ENCODE peak calls at places on chromosomes 5 and 9, in six cellular contexts. One of them, this sample, is unnamed.
A peak's percentile ranks its signal among the peaks of the same experiment; 100 is the strongest.

GRCh38 chr9:7360513-7360912 is 439.1 kb downstream of the DMAC1 start:
- DNase-seq in WTC11: peak; percentile 66
- DNase-seq in T-cell: no peak
- DNase-seq in activated CD4-positive, CD25-positive, alpha-beta regulatory T cell treated with anti-CD3 and anti-CD28 coated beads, Interleukin-2, amount 50 U/mL, for 72 hours: no peak
- DNase-seq in uterus: no peak
- DNase-seq in foreskin fibroblast: no peak
- DNase-seq in this sample: no peak

GRCh38 chr5:1881273-1881586 is 1.5 kb downstream of the IRX4 start:
- DNase-seq in WTC11: peak; percentile 76
- DNase-seq in T-cell: no peak
- DNase-seq in activated CD4-positive, CD25-positive, alpha-beta regulatory T cell treated with anti-CD3 and anti-CD28 coated beads, Interleukin-2, amount 50 U/mL, for 72 hours: no peak
- DNase-seq in uterus: no peak
- DNase-seq in foreskin fibroblast: no peak
- DNase-seq in this sample: no peak

GRCh38 chr9:105921057-105921721 is 226.8 kb downstream of the TMEM38B start:
- DNase-seq in WTC11: no peak
- DNase-seq in T-cell: no peak
- DNase-seq in activated CD4-positive, CD25-positive, alpha-beta regulatory T cell treated with anti-CD3 and anti-CD28 coated beads, Interleukin-2, amount 50 U/mL, for 72 hours: no peak
- DNase-seq in uterus: no peak
- DNase-seq in foreskin fibroblast: no peak
- DNase-seq in this sample: no peak

GRCh38 chr5:132774406-132774805 is 2.6 kb downstream of the SEPTIN8 start:
- DNase-seq in WTC11: no peak
- DNase-seq in T-cell: no peak
- DNase-seq in activated CD4-positive, CD25-positive, alpha-beta regulatory T cell treated with anti-CD3 and anti-CD28 coated beads, Interleukin-2, amount 50 U/mL, for 72 hours: no peak
- DNase-seq in uterus: no peak
- DNase-seq in foreskin fibroblast: no peak
- DNase-seq in this sample: no peak

GRCh38 chr9:101247297-101247696 is 137.5 kb downstream of the BAAT start:
- DNase-seq in WTC11: no peak
- DNase-seq in T-cell: no peak
- DNase-seq in activated CD4-positive, CD25-positive, alpha-beta regulatory T cell treated with anti-CD3 and anti-CD28 coated beads, Interleukin-2, amount 50 U/mL, for 72 hours: no peak
- DNase-seq in uterus: no peak
- DNase-seq in foreskin fibroblast: no peak
- DNase-seq in this sample: no peak

GRCh38 chr9:98860871-98861293 is 53.4 kb downstream of the GALNT12 start:
- DNase-seq in WTC11: no peak
- DNase-seq in T-cell: no peak
- DNase-seq in activated CD4-positive, CD25-positive, alpha-beta regulatory T cell treated with anti-CD3 and anti-CD28 coated beads, Interleukin-2, amount 50 U/mL, for 72 hours: no peak
- DNase-seq in uterus: peak; percentile 71
- DNase-seq in foreskin fibroblast: peak; percentile 98
- DNase-seq in this sample: peak; percentile 95

GRCh38 chr5:163503106-163504090 is 2.0 kb upstream of the MAT2B start:
- DNase-seq in WTC11: peak; percentile 69
- DNase-seq in T-cell: peak; percentile 44
- DNase-seq in activated CD4-positive, CD25-positive, alpha-beta regulatory T cell treated with anti-CD3 and anti-CD28 coated beads, Interleukin-2, amount 50 U/mL, for 72 hours: no peak
- DNase-seq in uterus: peak; percentile 72
- DNase-seq in foreskin fibroblast: peak; percentile 96
- DNase-seq in this sample: peak; percentile 90

GRCh38 chr5:96279796-96280542 is 153.1 kb downstream of the PCSK1 start:
- DNase-seq in WTC11: no peak
- DNase-seq in T-cell: no peak
- DNase-seq in activated CD4-positive, CD25-positive, alpha-beta regulatory T cell treated with anti-CD3 and anti-CD28 coated beads, Interleukin-2, amount 50 U/mL, for 72 hours: no peak
- DNase-seq in uterus: no peak
- DNase-seq in foreskin fibroblast: peak; percentile 45
- DNase-seq in this sample: no peak

GRCh38 chr5:176692326-176692725 is 45.0 kb downstream of the TSPAN17 start:
- DNase-seq in WTC11: no peak
- DNase-seq in T-cell: no peak
- DNase-seq in activated CD4-positive, CD25-positive, alpha-beta regulatory T cell treated with anti-CD3 and anti-CD28 coated beads, Interleukin-2, amount 50 U/mL, for 72 hours: no peak
- DNase-seq in uterus: no peak
- DNase-seq in foreskin fibroblast: no peak
- DNase-seq in this sample: no peak

GRCh38 chr5:146751781-146752401 is 126.7 kb downstream of the PPP2R2B start:
- DNase-seq in WTC11: no peak
- DNase-seq in T-cell: peak; percentile 58
- DNase-seq in activated CD4-positive, CD25-positive, alpha-beta regulatory T cell treated with anti-CD3 and anti-CD28 coated beads, Interleukin-2, amount 50 U/mL, for 72 hours: peak; percentile 30
- DNase-seq in uterus: no peak
- DNase-seq in foreskin fibroblast: no peak
- DNase-seq in this sample: no peak

GRCh38 chr5:139809331-139809810 is 13.8 kb downstream of the PSD2 start:
- DNase-seq in WTC11: no peak
- DNase-seq in T-cell: no peak
- DNase-seq in activated CD4-positive, CD25-positive, alpha-beta regulatory T cell treated with anti-CD3 and anti-CD28 coated beads, Interleukin-2, amount 50 U/mL, for 72 hours: no peak
- DNase-seq in uterus: no peak
- DNase-seq in foreskin fibroblast: no peak
- DNase-seq in this sample: no peak

GRCh38 chr5:112196574-112196973 is 222.5 kb downstream of the EPB41L4A start:
- DNase-seq in WTC11: no peak
- DNase-seq in T-cell: no peak
- DNase-seq in activated CD4-positive, CD25-positive, alpha-beta regulatory T cell treated with anti-CD3 and anti-CD28 coated beads, Interleukin-2, amount 50 U/mL, for 72 hours: no peak
- DNase-seq in uterus: no peak
- DNase-seq in foreskin fibroblast: no peak
- DNase-seq in this sample: peak; percentile 7

GRCh38 chr5:78547171-78547570 is 101.4 kb downstream of the LHFPL2 start:
- DNase-seq in WTC11: no peak
- DNase-seq in T-cell: no peak
- DNase-seq in activated CD4-positive, CD25-positive, alpha-beta regulatory T cell treated with anti-CD3 and anti-CD28 coated beads, Interleukin-2, amount 50 U/mL, for 72 hours: no peak
- DNase-seq in uterus: no peak
- DNase-seq in foreskin fibroblast: peak; percentile 50
- DNase-seq in this sample: peak; percentile 85

GRCh38 chr5:81525690-81526089 is 131.8 kb upstream of the ACOT12 start:
- DNase-seq in WTC11: no peak
- DNase-seq in T-cell: no peak
- DNase-seq in activated CD4-positive, CD25-positive, alpha-beta regulatory T cell treated with anti-CD3 and anti-CD28 coated beads, Interleukin-2, amount 50 U/mL, for 72 hours: no peak
- DNase-seq in uterus: no peak
- DNase-seq in foreskin fibroblast: peak; percentile 6
- DNase-seq in this sample: peak; percentile 60

GRCh38 chr5:14440598-14441401 is 140.8 kb upstream of the OTULINL start:
- DNase-seq in WTC11: no peak
- DNase-seq in T-cell: no peak
- DNase-seq in activated CD4-positive, CD25-positive, alpha-beta regulatory T cell treated with anti-CD3 and anti-CD28 coated beads, Interleukin-2, amount 50 U/mL, for 72 hours: no peak
- DNase-seq in uterus: peak; percentile 74
- DNase-seq in foreskin fibroblast: peak; percentile 97
- DNase-seq in this sample: peak; percentile 97

This sample was measured in fibroblast of gingiva.